ENCODE peak calls at places on chromosome X, in eight cellular contexts. W is CD4-positive, alpha-beta T cell; N is epithelial cell of esophagus; B is IMR-90; Q is astrocyte; G is hepatocyte; I is Peyer's patch; C is fibroblast of lung. R is an unnamed sample.

GRCh38 chrX:106903291-106903820 is at the start of gene RIPPLY1:
- DNase-seq in B (no peak), W (no peak), C (no peak), N (no peak), Q (no peak), G (no peak), I (no peak), R (no peak)

GRCh38 chrX:45850197-45850774 is 649.6 kb upstream of the DIPK2B start:
- DNase-seq in N (peak), W (peak), I (no peak), G (peak), Q (peak), C (peak), B (no peak), R (no peak)

GRCh38 chrX:31200430-31200829 is 128.6 kb upstream of the FTHL17 start:
- DNase-seq in Q (no peak), G (no peak), W (no peak), I (no peak), B (no peak), N (no peak), C (no peak), R (no peak)

GRCh38 chrX:108396188-108396885 is 41.9 kb downstream of the COL4A6 start:
- DNase-seq in C (no peak), Q (peak), I (no peak), N (peak), G (peak), W (no peak), B (peak), R (no peak)

GRCh38 chrX:102934624-102935023 is 2.4 kb upstream of the RAB40AL start:
- DNase-seq in N (peak), Q (no peak), I (no peak), C (peak), W (no peak), B (peak), G (peak), R (no peak)

GRCh38 chrX:154140742-154141141 is 3.3 kb upstream of the OPN1LW start:
- DNase-seq in C (no peak), I (no peak), G (no peak), Q (no peak), B (no peak), W (no peak), N (no peak), R (no peak)

GRCh38 chrX:69070949-69071650 is 94.2 kb downstream of the PJA1 start:
- DNase-seq in Q (no peak), C (no peak), W (no peak), N (no peak), G (no peak), I (no peak), B (no peak), R (no peak)

GRCh38 chrX:30483996-30484395 is 93.6 kb downstream of the TASL start:
- DNase-seq in B (no peak), G (no peak), N (no peak), Q (no peak), W (no peak), C (no peak), I (no peak), R (no peak)

GRCh38 chrX:53883196-53883595 is 161.1 kb downstream of the PHF8 start:
- DNase-seq in Q (no peak), N (no peak), W (no peak), C (no peak), B (no peak), G (no peak), I (no peak), R (no peak)

GRCh38 chrX:46665232-46666162 is 91.9 kb downstream of the CHST7 start:
- DNase-seq in Q (no peak), I (no peak), G (no peak), W (no peak), C (no peak), N (peak), B (peak), R (no peak)

GRCh38 chrX:46200423-46200822 is 344.8 kb downstream of the ZNF674 start:
- DNase-seq in I (no peak), N (no peak), W (no peak), B (no peak), C (no peak), G (no peak), Q (no peak), R (no peak)

GRCh38 chrX:131836161-131836560 is 186.9 kb upstream of the STK26 start:
- DNase-seq in Q (no peak), B (no peak), C (no peak), G (no peak), W (no peak), N (peak), I (no peak), R (no peak)

GRCh38 chrX:101619336-101619735 is 1.5 kb upstream of the ARMCX6 start:
- DNase-seq in Q (peak), I (no peak), C (peak), G (peak), W (no peak), B (peak), N (no peak), R (no peak)

GRCh38 chrX:155071694-155072215 is 447 bp downstream of the BRCC3 start:
- DNase-seq in N (no peak), C (no peak), B (no peak), G (no peak), I (peak), Q (no peak), W (no peak), R (no peak)

GRCh38 chrX:3144651-3145050 is 103.4 kb downstream of the ARSF start:
- DNase-seq in B (no peak), I (no peak), C (no peak), W (no peak), Q (no peak), N (no peak), G (no peak), R (no peak)

GRCh38 chrX:147376601-147377387 is 534.9 kb upstream of the FMR1 start:
- DNase-seq in G (no peak), N (no peak), W (no peak), C (no peak), I (no peak), B (no peak), Q (no peak), R (no peak)

GRCh38 chrX:47623540-47624027 is 3.9 kb upstream of the SYN1 start:
- DNase-seq in B (peak), N (peak), C (peak), I (peak), W (peak), Q (peak), G (peak), R (peak)

GRCh38 chrX:123348468-123348867 is 164.4 kb downstream of the GRIA3 start:
- DNase-seq in I (no peak), C (no peak), Q (peak), G (no peak), B (no peak), W (no peak), N (no peak), R (no peak)

GRCh38 chrX:48794993-48795501 is 6.8 kb upstream of the HDAC6 start:
- DNase-seq in W (no peak), I (no peak), C (peak), Q (peak), B (peak), N (peak), G (peak), R (peak)

GRCh38 chrX:12138366-12139313 is at the start of gene FRMPD4:
- DNase-seq in G (peak), Q (no peak), I (no peak), B (peak), C (no peak), N (peak), W (no peak), R (no peak)

GRCh38 chrX:20001615-20002014 is 10.8 kb upstream of the BCLAF3 start:
- DNase-seq in I (no peak), N (no peak), W (no peak), Q (no peak), G (no peak), B (no peak), C (no peak), R (no peak)

GRCh38 chrX:100768679-100769338 is 36.9 kb upstream of the SYTL4 start:
- DNase-seq in B (peak), Q (peak), G (peak), N (peak), W (peak), I (peak), C (peak), R (peak)

DNA sequence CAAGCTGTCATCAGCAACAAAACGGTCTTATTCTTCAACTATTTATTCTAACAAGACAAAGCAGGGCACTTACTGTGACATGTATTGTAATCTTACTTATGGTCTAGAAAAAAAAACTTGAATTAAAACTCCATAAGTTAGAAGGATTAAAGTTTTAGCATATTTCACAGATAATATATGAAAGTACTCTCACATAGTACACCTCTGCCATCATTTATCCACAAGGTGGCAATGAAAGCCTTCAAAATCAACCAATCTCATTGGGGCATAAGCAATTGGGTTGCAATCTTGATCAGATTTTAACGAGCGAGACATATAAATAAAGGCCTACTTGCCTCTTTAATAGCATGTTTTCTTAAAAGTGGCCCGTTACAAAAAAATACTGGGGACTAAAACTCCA is 1382.9 kb downstream of the FAM133A start:
- DNase-seq in C (peak), W (no peak), I (no peak), B (peak), N (no peak), Q (peak), G (no peak), R (no peak)
- TF ChIP-seq CTCF in C (no peak), W (no peak), I (no peak), B (peak), N (no peak), Q (peak), G (peak), R (peak)

DNA sequence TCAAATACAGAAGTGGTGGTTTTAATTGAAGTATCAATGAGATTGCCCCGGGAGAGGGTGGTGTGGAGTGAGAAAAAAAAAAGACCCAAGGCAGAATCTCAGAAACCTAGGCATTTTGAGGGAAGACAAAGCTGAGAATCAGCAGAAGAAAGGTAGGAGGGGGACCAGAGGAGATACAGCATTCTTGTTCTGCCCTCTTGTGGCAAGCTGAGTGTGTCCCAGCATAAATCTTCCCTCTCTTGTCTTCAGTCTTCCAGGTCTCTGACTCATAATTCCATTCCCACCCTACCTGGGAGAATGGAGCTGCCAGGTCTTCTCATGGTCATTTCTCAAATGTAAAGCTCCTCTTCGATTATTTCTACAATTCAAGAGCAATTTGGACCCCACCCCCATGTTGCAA is 32.7 kb upstream of the MAGED1 start:
- DNase-seq in W (no peak), I (no peak), N (peak), C (peak), Q (peak), G (peak), B (peak), R (no peak)
- TF ChIP-seq CTCF in W (no peak), I (peak), N (peak), C (peak), Q (peak), G (peak), B (peak), R (peak)

DNA sequence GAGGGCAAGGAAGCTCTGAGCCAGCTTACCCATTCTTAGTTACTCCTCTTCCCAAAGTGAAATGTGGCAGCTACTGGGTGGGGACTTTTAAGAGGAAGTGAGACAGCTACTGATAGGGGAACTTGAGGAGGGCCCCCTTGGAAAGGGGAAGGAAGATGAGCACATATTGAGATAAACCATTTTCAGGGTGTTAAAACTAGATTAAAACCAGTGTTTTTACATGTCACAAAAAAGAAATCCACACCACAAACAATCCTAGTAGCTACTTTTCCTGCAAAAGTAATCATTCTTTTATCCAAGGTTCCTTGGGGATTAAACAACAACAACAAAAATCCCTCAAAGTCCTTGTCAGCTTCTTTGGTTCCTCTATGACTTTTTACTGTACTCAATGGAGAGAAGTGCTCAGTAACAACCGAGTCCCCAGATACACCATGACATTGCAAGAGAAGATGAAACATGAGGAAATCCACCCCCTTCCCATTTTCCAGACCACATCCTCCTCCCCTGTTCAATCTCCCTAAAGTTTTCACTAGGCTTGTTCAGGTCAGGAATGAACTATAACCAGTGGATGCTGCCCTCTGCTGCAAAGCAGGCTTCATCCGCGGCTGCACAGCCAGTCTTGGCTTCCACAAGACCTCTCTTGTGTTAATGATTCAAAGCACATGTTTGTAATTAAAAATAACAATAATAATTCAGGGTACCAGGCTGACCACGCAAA is 113.5 kb upstream of the TMEM164 start:
- DNase-seq in I (peak), W (no peak), Q (no peak), G (peak), B (peak), C (peak), N (peak), R (no peak)
- TF ChIP-seq CTCF in I (no peak), W (no peak), Q (no peak), G (peak), B (peak), C (peak), N (peak), R (peak)

GRCh38 chrX:110418220-110418856 is 59.7 kb downstream of the RTL9 start:
- DNase-seq in N (peak), G (peak), C (peak), I (no peak), B (peak), Q (peak), W (no peak), R (peak)

GRCh38 chrX:110418857-110419249 is 60.2 kb downstream of the RTL9 start:
- DNase-seq in C (peak), N (peak), G (peak), Q (peak), I (no peak), W (no peak), B (peak), R (peak)

GRCh38 chrX:110421499-110422455 is 63.1 kb downstream of the RTL9 start:
- DNase-seq in I (no peak), G (no peak), B (no peak), Q (no peak), N (peak), C (no peak), W (no peak), R (no peak)

GRCh38 chrX:110417128-110417527 is 58.5 kb downstream of the RTL9 start:
- DNase-seq in I (no peak), Q (no peak), G (no peak), W (no peak), C (no peak), N (no peak), B (no peak), R (no peak)

GRCh38 chrX:110420771-110421498 is 62.3 kb downstream of the RTL9 start:
- DNase-seq in B (peak), G (no peak), W (no peak), I (no peak), Q (no peak), N (no peak), C (no peak), R (no peak)
- TF ChIP-seq CTCF in B (peak), G (no peak), W (no peak), I (peak), Q (peak), N (peak), C (peak), R (peak)

GRCh38 chrX:16997313-16997712 is 50.9 kb downstream of the REPS2 start:
- DNase-seq in N (no peak), G (no peak), W (no peak), C (no peak), I (no peak), B (no peak), Q (no peak), R (no peak)

GRCh38 chrX:16992902-16993301 is 46.4 kb downstream of the REPS2 start:
- DNase-seq in I (no peak), C (no peak), W (no peak), G (peak), N (no peak), B (no peak), Q (no peak), R (no peak)

GRCh38 chrX:16992411-16992810 is 46.0 kb downstream of the REPS2 start:
- DNase-seq in I (no peak), C (no peak), G (no peak), W (no peak), B (no peak), Q (no peak), N (no peak), R (no peak)

GRCh38 chrX:16990839-16991238 is 44.4 kb downstream of the REPS2 start:
- DNase-seq in W (no peak), I (no peak), N (no peak), G (no peak), C (no peak), Q (no peak), B (no peak), R (no peak)

GRCh38 chrX:16993791-16994318 is 47.4 kb downstream of the REPS2 start:
- DNase-seq in I (no peak), C (no peak), W (no peak), G (no peak), N (peak), B (no peak), Q (no peak), R (no peak)
- TF ChIP-seq CTCF in I (no peak), C (no peak), W (no peak), G (peak), N (no peak), B (no peak), Q (no peak), R (peak)

GRCh38 chrX:76183289-76184057 is 10.6 kb downstream of the PBDC1 start:
- DNase-seq in W (no peak), Q (peak), N (peak), G (peak), B (peak), I (no peak), C (peak), R (peak)
- TF ChIP-seq CTCF in W (no peak), Q (no peak), N (no peak), G (no peak), B (no peak), I (no peak), C (no peak), R (no peak)

GRCh38 chrX:83185887-83186286 is 322.2 kb upstream of the POU3F4 start:
- DNase-seq in B (no peak), I (no peak), C (no peak), W (no peak), Q (no peak), N (no peak), G (no peak), R (no peak)

GRCh38 chrX:83185010-83185409 is 323.1 kb upstream of the POU3F4 start:
- DNase-seq in C (no peak), I (no peak), G (no peak), W (no peak), N (no peak), B (no peak), Q (no peak), R (no peak)

GRCh38 chrX:83186632-83187031 is 321.5 kb upstream of the POU3F4 start:
- DNase-seq in G (no peak), I (no peak), Q (no peak), N (no peak), W (no peak), C (no peak), B (no peak), R (no peak)
- TF ChIP-seq CTCF in G (no peak), I (no peak), Q (no peak), N (no peak), W (no peak), C (no peak), B (no peak), R (no peak)